ENCODE peak calls at places on chromosomes 13 and 19, in four cellular contexts. X, Z, B and R are unnamed samples.

GRCh38 chr19:53463263-53463662 is 4.3 kb upstream of the ZNF813 start:
- DNase-seq in X (peak), Z (no peak), B (peak), R (no peak)

GRCh38 chr19:13832096-13832495 is 36.9 kb downstream of the ZSWIM4 start:
- DNase-seq in X (no peak), Z (no peak), B (no peak), R (no peak)

GRCh38 chr13:106276876-106277275 is 258.6 kb downstream of the EFNB2 start:
- DNase-seq in X (no peak), Z (no peak), B (no peak), R (peak)

GRCh38 chr19:3832001-3832400 is 36.8 kb downstream of the ZFR2 start:
- DNase-seq in X (no peak), Z (no peak), B (no peak), R (no peak)

GRCh38 chr13:105353654-105354053 is 1181.8 kb downstream of the EFNB2 start:
- DNase-seq in X (no peak), Z (no peak), B (no peak), R (no peak)

GRCh38 chr13:29573190-29573589 is 22.3 kb downstream of the SLC7A1 start:
- DNase-seq in X (peak), Z (no peak), B (no peak), R (no peak)

GRCh38 chr13:32164622-32165268 is 133.2 kb downstream of the FRY start:
- DNase-seq in X (no peak), Z (no peak), B (no peak), R (no peak)

GRCh38 chr13:90238433-90238832 is 1109.1 kb upstream of the MIR17HG start:
- DNase-seq in X (no peak), Z (peak), B (no peak), R (no peak)

GRCh38 chr19:16347706-16348105 is 23.1 kb downstream of the KLF2 start:
- DNase-seq in X (no peak), Z (no peak), B (no peak), R (no peak)

GRCh38 chr13:36131215-36131930 is at the start of gene DCLK1:
- DNase-seq in X (peak), Z (no peak), B (peak), R (no peak)

GRCh38 chr13:22220186-22221160 is 549.6 kb downstream of the FGF9 start:
- DNase-seq in X (no peak), Z (peak), B (no peak), R (no peak)

GRCh38 chr19:14676762-14677161 is 2.1 kb upstream of the ADGRE3 start:
- DNase-seq in X (no peak), Z (no peak), B (no peak), R (no peak)

DNA sequence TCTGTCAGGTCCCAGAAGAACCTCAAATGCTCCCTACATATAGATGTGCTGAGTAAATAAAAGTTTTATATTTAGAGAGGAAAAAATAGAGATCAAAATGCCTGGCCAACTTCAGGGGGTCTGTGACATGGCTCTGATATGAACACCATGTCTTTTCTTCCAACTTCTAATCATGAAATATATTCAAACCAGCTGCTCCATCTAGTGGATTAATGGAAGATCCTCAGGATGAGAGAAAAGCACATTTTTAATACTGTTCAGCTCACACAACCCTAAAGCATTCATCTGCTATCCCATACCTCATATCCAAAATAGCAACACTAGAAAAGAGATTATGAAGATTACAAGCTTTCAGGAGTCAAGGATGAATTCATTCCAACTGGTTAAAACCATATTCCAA is 56.0 kb upstream of the DOCK9 start:
- DNase-seq in X (no peak), Z (no peak), B (no peak), R (no peak)
- TF ChIP-seq CTCF in X (peak), Z (peak), B (peak), R (peak)

DNA sequence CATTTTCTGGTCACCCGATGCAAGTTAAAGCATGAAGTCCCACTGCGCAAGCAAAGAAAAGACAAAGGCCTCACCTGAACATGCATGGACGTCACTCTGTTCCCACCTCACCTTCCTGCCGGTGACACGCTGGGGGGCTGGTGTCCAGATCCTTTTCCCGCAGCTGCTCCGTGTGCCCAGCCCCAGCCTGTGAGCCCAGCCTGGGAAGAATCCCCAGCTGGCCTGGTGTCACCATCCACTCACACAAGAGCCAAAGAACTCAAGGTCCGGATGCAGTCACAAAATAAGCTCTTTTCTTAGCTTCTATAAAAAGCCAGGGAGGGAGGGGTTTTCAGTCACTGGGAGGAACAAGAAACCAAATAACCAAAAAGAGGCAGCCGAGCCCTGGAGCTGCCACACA is 249.9 kb downstream of the COL4A1 start:
- DNase-seq in X (no peak), Z (no peak), B (no peak), R (no peak)
- H3K4me3 ChIP-seq in X (no peak), Z (no peak), B (no peak), R (no peak)

GRCh38 chr19:6672693-6673290 is 2.8 kb upstream of the TNFSF14 start:
- DNase-seq in X (no peak), Z (no peak), B (no peak), R (no peak)
- TF ChIP-seq CTCF in X (no peak), Z (no peak), B (no peak), R (no peak)

DNA sequence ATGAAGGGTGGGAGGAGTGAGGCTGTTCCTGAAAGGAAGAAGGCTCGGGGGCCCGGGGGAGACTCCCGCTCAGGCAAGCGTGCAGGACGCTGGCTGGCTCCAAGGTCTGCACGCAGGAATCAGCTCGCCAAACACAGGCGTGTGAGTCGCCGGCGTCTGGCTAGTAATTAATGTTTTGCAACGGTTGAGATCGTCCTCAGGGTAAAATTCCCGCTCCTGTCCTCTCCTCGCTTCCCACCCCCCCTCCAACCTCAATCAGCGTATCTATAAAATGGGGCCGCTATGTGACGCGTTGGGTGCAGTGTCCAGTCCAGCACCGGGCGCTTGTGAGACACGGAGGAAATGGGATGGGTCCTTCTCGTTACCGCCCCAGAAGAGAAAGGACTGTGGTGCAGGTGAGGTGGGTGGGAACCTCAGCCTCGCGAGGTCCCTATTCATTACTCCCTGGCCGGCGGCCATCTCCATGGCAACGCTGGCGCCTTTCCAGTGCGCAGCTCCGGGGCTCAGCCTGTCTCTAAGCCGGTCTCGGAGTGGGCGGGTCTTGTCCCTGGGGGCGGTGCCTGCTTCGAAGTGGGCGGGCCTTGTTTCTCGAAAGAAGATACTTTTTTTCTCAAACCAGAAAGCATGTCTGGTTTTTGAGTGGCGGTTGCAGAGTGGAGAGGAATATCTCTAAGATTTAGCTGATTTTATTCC is 6.5 kb upstream of the ZNF579 start:
- DNase-seq in X (peak), Z (no peak), B (peak), R (peak)
- H3K4me3 ChIP-seq in X (peak), Z (peak), B (peak), R (peak)

GRCh38 chr13:30618938-30619289 is 1.2 kb downstream of the USPL1 start:
- DNase-seq in X (no peak), Z (no peak), B (no peak), R (no peak)
- TF ChIP-seq CTCF in X (no peak), Z (no peak), B (no peak), R (no peak)

GRCh38 chr19:5684694-5685430 is 4.0 kb downstream of the HSD11B1L start:
- DNase-seq in X (no peak), Z (no peak), B (no peak), R (no peak)

GRCh38 chr19:5686326-5686646 is 3.8 kb upstream of the RPL36 start:
- DNase-seq in X (no peak), Z (no peak), B (no peak), R (no peak)

GRCh38 chr19:5686647-5687359 is 3.3 kb upstream of the RPL36 start:
- DNase-seq in X (peak), Z (peak), B (peak), R (peak)

GRCh38 chr19:5690125-5690954 is at the start of gene RPL36:
- DNase-seq in X (peak), Z (peak), B (peak), R (peak)

GRCh38 chr19:5687360-5688198 is 2.5 kb upstream of the RPL36 start:
- DNase-seq in X (peak), Z (no peak), B (no peak), R (no peak)
- H3K4me3 ChIP-seq in X (peak), Z (peak), B (peak), R (peak)

DNA sequence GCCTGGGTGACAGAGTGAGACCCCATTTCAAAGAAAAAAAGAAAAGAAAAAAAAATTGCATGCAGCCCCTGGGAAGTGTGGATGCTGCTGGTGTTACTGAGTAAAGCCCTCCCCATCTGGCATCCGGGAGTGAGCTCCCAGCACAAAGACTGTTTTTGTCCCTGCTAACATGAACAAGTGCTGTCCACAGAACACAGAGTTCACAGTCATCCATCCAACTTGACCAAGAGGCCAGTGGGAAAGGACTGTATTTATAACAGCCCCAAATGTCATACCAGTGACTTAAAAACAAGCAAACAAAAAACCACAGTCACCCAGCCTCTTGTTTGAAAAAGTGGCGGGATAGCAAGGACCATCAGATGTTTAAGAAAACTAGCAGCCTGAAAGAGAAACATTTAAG is 10.8 kb downstream of the FBXO17 start:
- DNase-seq in X (no peak), Z (no peak), B (no peak), R (no peak)
- TF ChIP-seq CTCF in X (no peak), Z (no peak), B (no peak), R (no peak)